ENCODE peak calls at places on chromosomes 3 and 15, in ten cellular contexts. U is fibroblast of lung; A is left cardiac atrium; N is stomach; R is NCI-H1092 treated with DMSO at 0.1 percent for 48 hours; G is thyroid gland; V is nephron progenitor cell; D is NCI-H1105; Y is stimulated activated CD4-positive, alpha-beta T cell treated with anti-CD3 and anti-CD28 coated beads, Interleukin-1b, Interleukin-23, amount 100 ng/mL, for 48 hours; L is T-helper 1 cell. Z is an unnamed sample.

GRCh38 chr3:179455954-179456353 is 4.7 kb upstream of the GNB4 start:
- DNase-seq in U (no peak), A (no peak), N (no peak), R (no peak), G (no peak), V (no peak), D (no peak), Y (no peak), L (no peak), Z (no peak)

GRCh38 chr15:75723171-75723846 is 10.7 kb upstream of the CSPG4 start:
- DNase-seq in U (no peak), A (no peak), N (no peak), R (peak), G (no peak), V (no peak), D (no peak), Y (no peak), L (no peak), Z (no peak)

GRCh38 chr3:168048414-168049330 is 47.1 kb downstream of the GOLIM4 start:
- DNase-seq in U (peak), A (no peak), N (no peak), R (no peak), G (no peak), V (no peak), D (no peak), Y (no peak), L (no peak), Z (no peak)

GRCh38 chr3:139394116-139394515 is 4.7 kb upstream of the COPB2 start:
- DNase-seq in U (peak), A (no peak), N (no peak), R (no peak), G (no peak), V (no peak), D (no peak), Y (no peak), L (no peak), Z (no peak)

GRCh38 chr3:171558183-171558696 is 98.0 kb upstream of the TNIK start:
- DNase-seq in U (no peak), A (no peak), N (no peak), R (no peak), G (no peak), V (no peak), D (no peak), Y (no peak), L (no peak), Z (no peak)

GRCh38 chr15:65631503-65631902 is 9.8 kb downstream of the SLC24A1 start:
- DNase-seq in U (no peak), A (no peak), N (no peak), R (no peak), G (no peak), V (no peak), D (no peak), Y (no peak), L (no peak), Z (no peak)

GRCh38 chr15:88918738-88919137 is 5.6 kb upstream of the MFGE8 start:
- DNase-seq in U (peak), A (peak), N (peak), R (no peak), G (peak), V (no peak), D (peak), Y (peak), L (no peak), Z (peak)

GRCh38 chr3:100319951-100320350 is 14.6 kb upstream of the NIT2 start:
- DNase-seq in U (no peak), A (no peak), N (no peak), R (no peak), G (no peak), V (no peak), D (no peak), Y (no peak), L (no peak), Z (no peak)

GRCh38 chr3:153289334-153289808 is 127.3 kb downstream of the RAP2B start:
- DNase-seq in U (peak), A (no peak), N (no peak), R (no peak), G (no peak), V (no peak), D (no peak), Y (no peak), L (no peak), Z (no peak)

GRCh38 chr3:149339931-149340309 is 6.5 kb upstream of the TM4SF18 start:
- DNase-seq in U (peak), A (peak), N (peak), R (peak), G (peak), V (no peak), D (no peak), Y (no peak), L (no peak), Z (peak)

GRCh38 chr3:184981071-184981470 is 169.1 kb downstream of the VPS8 start:
- DNase-seq in U (no peak), A (no peak), N (no peak), R (no peak), G (no peak), V (no peak), D (no peak), Y (no peak), L (no peak), Z (peak)

GRCh38 chr3:122572940-122573412 is 4.5 kb upstream of the PARP15 start:
- DNase-seq in U (peak), A (peak), N (peak), R (no peak), G (no peak), V (no peak), D (no peak), Y (peak), L (no peak), Z (peak)

GRCh38 chr3:193775421-193776077 is 182.5 kb downstream of the OPA1 start:
- DNase-seq in U (no peak), A (no peak), N (no peak), R (no peak), G (no peak), V (no peak), D (no peak), Y (no peak), L (no peak), Z (no peak)

GRCh38 chr3:98741121-98741716 is 21.9 kb upstream of the ST3GAL6 start:
- DNase-seq in U (peak), A (no peak), N (no peak), R (no peak), G (no peak), V (no peak), D (no peak), Y (no peak), L (no peak), Z (no peak)

GRCh38 chr15:101090460-101090853 is 161.4 kb downstream of the CHSY1 start:
- DNase-seq in U (no peak), A (no peak), N (no peak), R (no peak), G (no peak), V (no peak), D (no peak), Y (no peak), L (no peak), Z (no peak)

GRCh38 chr3:178479860-178480259 is 56.4 kb upstream of the KCNMB2 start:
- DNase-seq in U (no peak), A (no peak), N (no peak), R (peak), G (no peak), V (no peak), D (peak), Y (no peak), L (no peak), Z (no peak)

GRCh38 chr15:81161215-81161673 is 27.2 kb downstream of the CFAP161 start:
- DNase-seq in U (no peak), A (no peak), N (no peak), R (no peak), G (no peak), V (no peak), D (no peak), Y (no peak), L (no peak), Z (no peak)

GRCh38 chr3:31449318-31449717 is 83.4 kb upstream of the STT3B start:
- DNase-seq in U (no peak), A (no peak), N (no peak), R (no peak), G (no peak), V (no peak), D (no peak), Y (no peak), L (no peak), Z (no peak)

GRCh38 chr3:52281980-52282801 is 3.7 kb upstream of the WDR82 start:
- DNase-seq in U (no peak), A (no peak), N (no peak), R (no peak), G (no peak), V (no peak), D (no peak), Y (no peak), L (no peak), Z (no peak)

GRCh38 chr15:31305375-31305774 is 21.3 kb upstream of the KLF13 start:
- DNase-seq in U (no peak), A (no peak), N (no peak), R (no peak), G (no peak), V (no peak), D (no peak), Y (no peak), L (no peak), Z (no peak)

GRCh38 chr3:46830801-46831200 is 32.4 kb downstream of the MYL3 start:
- DNase-seq in U (no peak), A (no peak), N (no peak), R (no peak), G (no peak), V (no peak), D (no peak), Y (no peak), L (no peak), Z (no peak)

GRCh38 chr15:47294765-47295259 is 422.5 kb upstream of the SEMA6D start:
- DNase-seq in U (no peak), A (no peak), N (no peak), R (no peak), G (no peak), V (no peak), D (no peak), Y (no peak), L (no peak), Z (no peak)

GRCh38 chr3:56323986-56324420 is 144.3 kb downstream of the ERC2 start:
- DNase-seq in U (peak), A (peak), N (no peak), R (no peak), G (no peak), V (no peak), D (no peak), Y (no peak), L (no peak), Z (no peak)

GRCh38 chr3:172259191-172259590 is 189.1 kb downstream of the GHSR start:
- DNase-seq in U (peak), A (no peak), N (no peak), R (no peak), G (no peak), V (no peak), D (no peak), Y (no peak), L (no peak), Z (no peak)

GRCh38 chr15:69317392-69317841 is 18.7 kb downstream of the PAQR5 start:
- DNase-seq in U (no peak), A (no peak), N (no peak), R (no peak), G (no peak), V (no peak), D (no peak), Y (no peak), L (no peak), Z (no peak)

GRCh38 chr3:45756055-45756454 is 40.3 kb downstream of the SLC6A20 start:
- DNase-seq in U (no peak), A (no peak), N (no peak), R (no peak), G (no peak), V (no peak), D (no peak), Y (no peak), L (no peak), Z (no peak)

GRCh38 chr3:129014148-129014547 is 13.0 kb downstream of the EFCC1 start:
- DNase-seq in U (peak), A (no peak), N (no peak), R (no peak), G (no peak), V (no peak), D (no peak), Y (no peak), L (no peak), Z (no peak)

GRCh38 chr3:151315136-151315535 is 1.5 kb downstream of the GPR87 start:
- DNase-seq in U (peak), A (no peak), N (no peak), R (no peak), G (no peak), V (no peak), D (no peak), Y (no peak), L (no peak), Z (no peak)

GRCh38 chr3:48881652-48882114 is 17.0 kb downstream of the SLC25A20 start:
- DNase-seq in U (no peak), A (no peak), N (no peak), R (no peak), G (no peak), V (no peak), D (no peak), Y (no peak), L (no peak), Z (peak)